ENCODE peak calls at places on chromosomes 13 and 19, in eight cellular contexts. Z is colonic mucosa; K is breast epithelium; A is adrenal gland; L is PC-3; B is CD8-positive, alpha-beta T cell; E is A549; X is lower lobe of right lung. O is an unnamed sample.

GRCh38 chr13:27182844-27183497 is 11.4 kb upstream of the USP12 start:
- DNase-seq in Z (peak; percentile 19), K (peak; percentile 30), A (peak; percentile 66), L (peak; percentile 94), B (no peak), E (peak; percentile 46), X (no peak), O (no peak)

GRCh38 chr13:27721681-27722080 is 70.6 kb upstream of the GSX1 start:
- DNase-seq in Z (no peak), K (no peak), A (no peak), L (no peak), B (no peak), E (no peak), X (no peak), O (no peak)

GRCh38 chr13:40490086-40490723 is 176.2 kb downstream of the FOXO1 start:
- DNase-seq in Z (peak; percentile 34), K (no peak), A (no peak), L (no peak), B (peak; percentile 67), E (no peak), X (no peak), O (no peak)

GRCh38 chr13:50081106-50081898 is 66.1 kb downstream of the KCNRG start:
- DNase-seq in Z (peak; percentile 71), K (peak; percentile 28), A (peak; percentile 74), L (no peak), B (peak; percentile 52), E (no peak), X (peak; percentile 66), O (peak; percentile 82)

GRCh38 chr19:55606471-55606787 is 982 bp downstream of the ZNF865 start:
- DNase-seq in Z (no peak), K (no peak), A (no peak), L (no peak), B (no peak), E (no peak), X (no peak), O (no peak)

GRCh38 chr13:51370116-51370515 is 30.6 kb downstream of the SERPINE3 start:
- DNase-seq in Z (no peak), K (no peak), A (no peak), L (no peak), B (no peak), E (no peak), X (no peak), O (no peak)

GRCh38 chr19:41327076-41327475 is 17.1 kb downstream of the CCDC97 start:
- DNase-seq in Z (no peak), K (no peak), A (no peak), L (no peak), B (no peak), E (no peak), X (no peak), O (no peak)

GRCh38 chr13:96481482-96481881 is 391.6 kb downstream of the HS6ST3 start:
- DNase-seq in Z (no peak), K (no peak), A (no peak), L (no peak), B (no peak), E (no peak), X (no peak), O (no peak)

GRCh38 chr13:52001120-52001731 is 10.0 kb downstream of the ATP7B start:
- DNase-seq in Z (no peak), K (no peak), A (no peak), L (peak; percentile 50), B (no peak), E (peak; percentile 46), X (no peak), O (no peak)

GRCh38 chr13:30126903-30127428 is 180.4 kb downstream of the KATNAL1 start:
- DNase-seq in Z (no peak), K (no peak), A (no peak), L (no peak), B (no peak), E (no peak), X (no peak), O (no peak)

GRCh38 chr13:114134111-114134943 is 1.9 kb upstream of the RASA3 start:
- DNase-seq in Z (no peak), K (no peak), A (no peak), L (no peak), B (no peak), E (no peak), X (peak; percentile 43), O (peak; percentile 69)

GRCh38 chr13:108226184-108226583 is 8.0 kb downstream of the ABHD13 start:
- DNase-seq in Z (no peak), K (no peak), A (no peak), L (no peak), B (no peak), E (no peak), X (no peak), O (no peak)

GRCh38 chr19:48391100-48392005 is at the start of gene KDELR1:
- DNase-seq in Z (peak; percentile 82), K (peak; percentile 56), A (peak; percentile 84), L (peak; percentile 64), B (peak; percentile 76), E (peak; percentile 78), X (peak; percentile 76), O (peak; percentile 68)

GRCh38 chr13:112619730-112620639 is 32.0 kb upstream of the TUBGCP3 start:
- DNase-seq in Z (no peak), K (no peak), A (no peak), L (no peak), B (no peak), E (no peak), X (peak; percentile 60), O (no peak)

GRCh38 chr13:41284512-41285288 is 21.3 kb upstream of the MTRF1 start:
- DNase-seq in Z (no peak), K (no peak), A (no peak), L (peak; percentile 95), B (no peak), E (peak; percentile 60), X (no peak), O (no peak)

DNA sequence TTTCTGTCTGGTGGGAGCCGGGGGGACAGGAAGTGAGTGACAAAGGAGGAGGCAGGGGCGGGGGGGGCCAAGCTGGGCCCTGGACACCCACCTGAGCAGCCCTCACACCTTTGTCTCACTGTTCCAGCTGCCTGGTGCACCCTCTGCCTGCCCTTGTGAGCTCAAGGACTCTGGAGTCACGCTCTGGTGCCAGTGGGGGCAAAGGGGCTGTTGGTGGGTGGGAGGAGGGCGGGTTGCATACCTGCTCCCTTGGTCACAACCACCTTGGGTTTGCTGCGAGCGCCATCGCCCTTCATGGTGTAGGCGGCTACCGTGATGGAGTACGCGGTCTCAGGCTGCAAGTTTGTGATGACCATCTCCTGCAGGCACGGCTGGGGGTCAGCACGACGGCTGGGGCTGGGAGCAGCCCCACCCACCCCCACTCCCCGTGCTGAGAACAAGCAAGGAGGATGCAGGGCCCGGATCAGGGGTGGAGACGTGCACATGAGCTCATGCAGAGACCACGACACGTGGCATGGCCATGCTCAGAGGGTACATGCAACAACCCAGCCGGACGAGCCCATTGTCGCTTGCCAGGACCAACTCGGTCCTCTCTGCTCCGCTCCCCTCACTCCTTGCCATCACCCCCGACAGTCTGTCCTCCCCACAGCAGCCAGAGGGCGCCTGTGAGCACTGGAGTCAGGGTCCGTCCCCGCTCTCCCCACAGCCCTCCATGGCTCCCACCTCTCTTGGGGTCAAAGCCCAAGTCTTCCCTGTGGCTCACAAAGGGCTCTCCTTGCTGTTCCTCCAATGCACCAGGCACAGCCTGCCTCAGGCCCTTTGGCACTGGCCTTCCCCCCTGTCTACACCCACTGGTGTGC is 114.9 kb downstream of the PTPRS start:
- DNase-seq in Z (no peak), K (no peak), A (no peak), L (no peak), B (no peak), E (no peak), X (no peak), O (no peak)
- TF ChIP-seq CTCF in Z (peak; percentile 26), K (peak; percentile 19), A (no peak), L (peak; percentile 71), B (no peak), E (peak; percentile 38), X (peak; percentile 39), O (peak; percentile 21)

DNA sequence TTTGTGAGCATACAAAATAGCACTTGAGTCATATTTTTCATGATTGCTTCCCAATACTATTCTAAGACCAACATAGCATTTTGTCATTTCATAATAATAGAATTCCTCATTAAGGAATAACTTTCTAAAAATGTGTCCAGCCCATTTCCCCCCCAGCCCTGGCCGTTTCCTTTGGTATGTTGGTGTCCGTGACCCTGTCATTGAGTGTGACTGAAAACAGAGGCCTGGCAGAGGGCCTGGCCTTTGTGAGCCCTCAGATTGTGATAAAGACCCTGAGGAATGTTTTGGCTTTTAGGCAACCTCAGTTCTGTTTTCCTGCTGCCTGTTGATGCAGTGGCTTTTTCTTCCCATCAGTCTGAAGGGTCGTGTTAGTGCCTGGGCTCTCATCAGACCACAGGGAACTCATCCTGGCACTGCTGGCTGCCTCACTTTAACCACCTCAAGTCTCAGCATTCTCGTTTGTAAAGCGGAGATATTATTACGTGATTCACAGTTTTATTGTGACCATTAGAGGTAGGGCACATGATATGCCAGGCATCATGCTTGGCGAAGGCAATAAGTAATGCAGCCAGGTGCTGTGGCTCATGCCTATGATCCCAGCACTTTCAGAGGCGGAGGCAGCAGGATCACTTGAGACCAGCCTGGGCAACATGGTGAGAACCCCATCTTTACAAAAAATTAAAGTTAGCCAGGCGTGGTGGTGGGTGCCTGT is 13.8 kb downstream of the SPINT2 start:
- DNase-seq in Z (no peak), K (peak; percentile 46), A (peak; percentile 45), L (peak; percentile 17), B (no peak), E (no peak), X (peak; percentile 62), O (peak; percentile 60)
- H3K27ac ChIP-seq in Z (peak overlapping the region; percentile 13), K (peak overlapping the region; percentile 77), A (peak overlapping the region; percentile 84), L (peak overlapping the region; percentile 65), B (no peak overlapping the region), E (peak overlapping the region; percentile 25), X (peak overlapping the region; percentile 72), O (peak overlapping the region; percentile 35)

DNA sequence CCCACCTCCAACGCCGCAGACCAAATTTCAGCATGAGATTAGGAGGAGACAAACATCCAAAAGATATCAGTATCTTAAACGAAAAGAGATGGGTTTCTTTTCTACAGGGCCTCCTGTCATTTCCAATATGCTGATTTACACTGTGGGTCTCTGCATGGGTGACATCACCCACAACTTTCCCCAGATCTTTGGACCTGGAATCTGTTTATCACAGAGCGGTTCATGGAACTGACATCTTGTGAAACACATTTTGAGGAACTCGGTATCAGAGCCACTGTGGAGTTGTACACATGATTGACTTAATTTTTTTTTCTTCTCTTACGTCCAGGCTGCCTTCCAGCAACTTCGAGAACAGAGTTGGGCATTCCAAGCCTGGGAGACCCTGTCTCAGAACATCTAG is 80.3 kb upstream of the SERP2 start:
- DNase-seq in Z (no peak), K (no peak), A (no peak), L (no peak), B (no peak), E (no peak), X (no peak), O (no peak)
- H3K4me1 ChIP-seq in Z (no peaks in the 10 kb centered on the region), K (no peaks in the 10 kb centered on the region), A (peaks cover 9% of the 10 kb centered on the region), L (peaks cover 9% of the 10 kb centered on the region), B (no peaks in the 10 kb centered on the region), E (no peaks in the 10 kb centered on the region), X (peaks cover 9% of the 10 kb centered on the region), O (no peaks in the 10 kb centered on the region)

DNA sequence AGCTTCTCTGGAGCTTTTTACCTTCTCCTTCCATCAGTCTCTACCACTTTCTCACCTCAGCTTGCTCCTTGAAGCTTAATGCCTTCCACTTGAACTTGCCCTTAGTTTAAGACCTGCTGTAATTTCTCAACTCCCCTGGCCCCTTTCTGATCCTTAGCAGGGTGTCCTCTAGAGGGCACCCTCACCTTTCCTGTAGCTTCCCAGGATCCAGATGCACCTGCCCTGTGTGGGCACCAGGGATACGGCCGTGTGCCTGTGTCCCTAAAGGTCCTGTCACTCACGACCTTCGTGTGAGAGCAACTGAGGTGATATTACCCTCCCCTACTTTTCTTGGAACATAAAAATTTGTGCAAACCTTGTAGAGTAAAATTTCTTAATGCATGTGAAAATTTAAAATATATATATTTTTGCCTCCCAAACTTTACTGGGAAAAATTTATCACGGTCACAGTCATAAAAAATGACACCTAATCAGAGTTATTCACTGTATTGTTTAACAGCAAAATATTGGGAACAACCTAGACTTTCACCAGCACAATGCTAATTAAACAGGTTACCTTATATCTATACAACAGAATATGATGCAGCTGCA is 46.4 kb downstream of the PSG3 start:
- DNase-seq in Z (no peak), K (no peak), A (peak; percentile 22), L (peak; percentile 75), B (no peak), E (peak; percentile 98), X (no peak), O (no peak)
- TF ChIP-seq CTCF in Z (peak; percentile 14), K (peak; percentile 50), A (peak; percentile 28), L (peak; percentile 85), B (no peak), E (peak; percentile 99), X (no peak), O (no peak)

O was measured in Peyer's patch.